ENCODE peak calls at places on chromosomes 16 and 17, in six cellular contexts. Q is brain microvascular endothelial cell, M is heart right ventricle, K is cardiac muscle cell, A is ascending aorta, C is transverse colon. R is an unnamed sample.

GRCh38 chr16:49158029-49158642 is 123.5 kb downstream of the CBLN1 start:
- DNase-seq in A (no peak), K (no peak), M (no peak), Q (no peak), C (peak), R (peak)

GRCh38 chr17:39916918-39917317 is 1.5 kb downstream of the GSDMB start:
- DNase-seq in A (no peak), M (no peak), Q (peak), K (peak), C (no peak), R (peak)

GRCh38 chr17:60622961-60623360 is 23.0 kb downstream of the PPM1D start:
- DNase-seq in K (no peak), Q (no peak), C (no peak), A (no peak), M (no peak), R (no peak)

GRCh38 chr16:5001571-5001970 is 32.2 kb downstream of the NAGPA start:
- DNase-seq in A (no peak), C (no peak), M (no peak), K (no peak), Q (no peak), R (no peak)

GRCh38 chr16:8958344-8958808 is 5.3 kb downstream of the USP7 start:
- DNase-seq in A (no peak), C (peak), M (no peak), K (peak), Q (peak), R (peak)

GRCh38 chr17:28718990-28719433 is 773 bp upstream of the RPL23A start:
- DNase-seq in M (no peak), C (no peak), K (no peak), A (no peak), Q (no peak), R (no peak)

GRCh38 chr17:74960739-74961342 is 11.7 kb downstream of the HID1 start:
- DNase-seq in K (peak), M (no peak), A (no peak), C (peak), Q (peak), R (peak)

GRCh38 chr17:78990349-78991016 is 10.8 kb upstream of the LGALS3BP start:
- DNase-seq in M (peak), C (peak), A (no peak), Q (no peak), K (no peak), R (no peak)

GRCh38 chr17:67221062-67221998 is 23.7 kb downstream of the HELZ start:
- DNase-seq in C (no peak), K (peak), M (no peak), Q (peak), A (no peak), R (peak)

GRCh38 chr17:19935169-19935568 is 42.5 kb downstream of the AKAP10 start:
- DNase-seq in A (no peak), Q (peak), M (no peak), C (no peak), K (no peak), R (no peak)

GRCh38 chr17:3635474-3636153 is 436 bp downstream of the SHPK start:
- DNase-seq in A (no peak), M (no peak), K (no peak), Q (no peak), C (peak), R (no peak)

GRCh38 chr17:28937044-28937729 is 14.1 kb downstream of the PHF12 start:
- DNase-seq in Q (no peak), M (no peak), C (no peak), A (no peak), K (peak), R (peak)

GRCh38 chr17:48444531-48445247 is 14.7 kb upstream of the SKAP1 start:
- DNase-seq in A (no peak), C (no peak), M (no peak), K (no peak), Q (no peak), R (no peak)

GRCh38 chr17:76121932-76122383 is 18.4 kb upstream of the EXOC7 start:
- DNase-seq in K (peak), A (no peak), C (no peak), Q (no peak), M (peak), R (no peak)

GRCh38 chr17:72984145-72984924 is 108.2 kb downstream of the SLC39A11 start:
- DNase-seq in M (no peak), Q (peak), K (peak), A (no peak), C (no peak), R (peak)

GRCh38 chr16:85571563-85571812 is 41.6 kb upstream of the GSE1 start:
- DNase-seq in Q (no peak), M (no peak), K (no peak), A (no peak), C (no peak), R (no peak)

GRCh38 chr16:85573045-85573695 is 40.0 kb upstream of the GSE1 start:
- DNase-seq in C (no peak), Q (no peak), M (no peak), K (no peak), A (no peak), R (no peak)

GRCh38 chr16:85570735-85571562 is 42.2 kb upstream of the GSE1 start:
- DNase-seq in K (no peak), Q (no peak), A (no peak), C (peak), M (peak), R (no peak)

GRCh38 chr16:85570213-85570734 is 42.8 kb upstream of the GSE1 start:
- DNase-seq in M (no peak), Q (no peak), C (no peak), A (no peak), K (no peak), R (no peak)

DNA sequence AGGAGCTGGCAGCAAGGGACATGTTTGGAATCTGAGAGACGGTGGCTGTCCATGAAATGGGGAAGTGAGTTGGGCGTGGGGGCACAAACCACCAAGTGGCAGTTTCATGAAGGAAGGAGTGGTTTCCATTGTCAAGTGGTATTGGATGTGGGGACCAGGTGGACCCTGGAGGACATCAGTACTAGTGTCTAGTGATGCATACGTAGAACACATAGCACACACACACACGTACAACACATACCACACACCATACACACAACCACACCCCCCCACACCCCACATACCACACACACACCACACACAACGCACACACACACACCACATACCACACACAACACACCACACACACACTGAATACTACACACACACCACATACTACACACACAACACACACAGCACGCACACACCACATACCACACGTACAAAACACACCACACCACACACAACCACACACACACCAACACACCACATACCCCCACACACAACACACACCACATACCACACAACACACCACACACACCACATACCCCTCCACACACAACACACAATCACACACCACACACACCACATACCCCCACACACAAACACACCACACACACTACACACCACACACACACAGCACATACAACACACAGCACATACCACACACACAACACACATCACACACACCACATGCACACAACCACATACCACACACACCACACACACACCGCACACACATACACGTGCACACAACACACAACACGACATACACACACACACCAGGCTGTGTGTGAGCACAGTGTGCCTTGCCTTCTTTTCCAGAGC is 41.1 kb upstream of the GSE1 start:
- DNase-seq in C (peak), M (no peak), A (no peak), Q (no peak), K (no peak), R (no peak)
- H3K4me3 ChIP-seq in C (no peak), M (no peak), A (no peak), Q (no peak), K (no peak), R (no peak)

GRCh38 chr16:89050868-89051311 is 42.8 kb upstream of the ACSF3 start:
- DNase-seq in C (no peak), M (peak), A (no peak), K (no peak), Q (no peak), R (no peak)

GRCh38 chr16:89052824-89053724 is 40.6 kb upstream of the ACSF3 start:
- DNase-seq in M (peak), A (no peak), C (peak), Q (no peak), K (no peak), R (peak)

GRCh38 chr16:89053725-89054029 is 40.0 kb upstream of the ACSF3 start:
- DNase-seq in M (no peak), C (no peak), A (no peak), K (no peak), Q (no peak), R (no peak)

GRCh38 chr16:89051521-89052166 is 42.0 kb upstream of the ACSF3 start:
- DNase-seq in A (no peak), K (no peak), C (no peak), M (peak), Q (no peak), R (no peak)

DNA sequence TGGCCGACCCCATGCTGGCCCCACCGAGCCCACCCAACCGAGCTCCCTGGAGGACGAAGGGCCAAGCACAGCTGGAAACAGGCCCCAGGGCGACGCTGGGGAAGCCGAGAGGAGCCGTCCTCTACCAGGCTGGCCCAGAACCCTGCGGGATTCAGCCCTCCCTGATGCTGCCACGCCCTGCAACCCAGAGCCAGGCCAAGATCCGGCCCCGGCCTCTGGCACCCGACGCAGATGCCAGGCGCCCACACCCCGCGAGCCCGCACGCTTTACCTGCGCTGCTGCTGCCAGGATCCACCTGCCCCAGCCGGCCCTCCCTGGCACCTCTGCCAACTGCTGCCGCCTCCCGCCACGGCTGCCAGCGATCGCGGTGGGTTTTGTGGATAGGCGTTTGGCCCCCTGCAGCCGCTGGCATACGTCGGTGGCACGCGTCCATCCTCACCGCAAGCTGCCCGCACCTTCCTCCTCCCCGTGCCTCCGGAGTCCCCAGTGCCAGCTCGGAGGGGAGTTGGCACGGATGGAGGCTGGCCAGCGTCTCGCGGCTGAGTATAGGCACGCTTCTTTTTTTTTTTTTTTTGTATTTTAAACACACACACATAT is 41.4 kb upstream of the ACSF3 start:
- DNase-seq in M (peak), C (peak), A (no peak), Q (no peak), K (no peak), R (no peak)
- H3K4me3 ChIP-seq in M (no peak), C (peak), A (no peak), Q (no peak), K (no peak), R (no peak)

DNA sequence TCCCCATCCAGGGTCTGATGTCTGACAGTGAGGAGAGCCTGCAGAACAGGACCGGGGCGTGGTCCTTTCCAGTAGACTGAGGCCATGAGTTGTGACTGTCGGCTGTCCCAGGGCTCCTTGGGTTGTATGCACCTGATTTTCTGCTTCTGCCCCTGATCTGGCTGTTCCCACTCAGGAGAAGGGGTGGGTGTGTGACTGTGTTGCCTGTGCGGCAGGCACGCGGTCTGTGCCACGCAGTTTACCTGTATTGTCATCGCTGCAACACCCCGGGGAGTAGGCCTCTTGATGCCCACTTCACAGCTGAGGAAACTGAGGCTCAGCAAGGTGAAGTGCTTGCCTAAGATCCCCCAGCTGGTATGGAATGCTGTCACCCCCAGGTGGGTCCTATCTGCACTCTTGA is 1.4 kb downstream of the CRISPLD2 start:
- DNase-seq in C (no peak), Q (no peak), M (no peak), A (no peak), K (no peak), R (no peak)
- H3K4me3 ChIP-seq in C (peak), Q (peak), M (peak), A (peak), K (no peak), R (peak)

GRCh38 chr17:45317113-45317820 is 447 bp upstream of the MAP3K14 start:
- DNase-seq in C (peak), A (peak), K (peak), Q (peak), M (peak), R (peak)
- H3K4me3 ChIP-seq in C (peak), A (peak), K (peak), Q (peak), M (peak), R (peak)

GRCh38 chr17:37834168-37834567 is 89.3 kb upstream of the HNF1B start:
- DNase-seq in M (no peak), A (no peak), K (no peak), Q (no peak), C (no peak), R (no peak)

GRCh38 chr17:37831492-37831891 is 86.6 kb upstream of the HNF1B start:
- DNase-seq in C (no peak), Q (no peak), A (no peak), K (no peak), M (no peak), R (no peak)

GRCh38 chr17:37830151-37830993 is 85.5 kb upstream of the HNF1B start:
- DNase-seq in M (no peak), Q (no peak), A (no peak), C (no peak), K (no peak), R (no peak)

GRCh38 chr17:37836593-37836992 is 87.6 kb upstream of the TBC1D3K start:
- DNase-seq in C (no peak), M (no peak), Q (no peak), A (no peak), K (no peak), R (no peak)

GRCh38 chr17:37833237-37833859 is 88.5 kb upstream of the HNF1B start:
- DNase-seq in K (no peak), Q (no peak), M (no peak), C (peak), A (no peak), R (no peak)
- H3K4me3 ChIP-seq in K (no peak), Q (no peak), M (no peak), C (no peak), A (no peak), R (no peak)

DNA sequence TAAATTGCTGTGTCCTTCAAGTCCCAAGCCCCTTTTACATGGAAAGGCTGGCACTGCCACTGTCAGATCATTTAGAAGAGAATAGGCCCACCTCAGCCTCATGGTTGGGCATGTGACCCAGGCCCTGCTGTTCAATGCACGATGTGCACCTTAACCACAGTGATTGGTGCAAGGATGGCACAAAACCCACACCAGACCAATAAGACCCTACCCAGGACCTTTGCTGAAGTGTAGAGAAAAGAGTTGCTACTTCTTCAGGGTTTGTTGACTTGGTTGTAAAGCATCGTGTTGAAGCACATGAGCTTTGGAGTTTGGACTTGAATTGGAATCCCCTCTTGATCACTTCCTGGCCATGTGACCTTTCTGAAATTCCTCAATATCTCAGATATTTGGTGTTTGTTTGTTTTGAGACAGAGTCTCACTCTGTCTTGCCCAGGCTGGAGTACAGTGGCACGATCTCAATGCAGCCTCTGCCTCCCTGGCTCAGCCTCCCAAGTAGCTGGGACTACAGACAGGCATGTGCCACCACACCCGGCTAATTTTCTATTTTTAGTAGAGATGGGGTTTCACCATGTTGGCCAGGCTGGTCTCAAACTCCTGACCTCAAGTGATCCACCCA is 24.8 kb downstream of the DNAJA2 start:
- DNase-seq in A (no peak), K (no peak), C (no peak), M (no peak), Q (no peak), R (no peak)
- H3K4me3 ChIP-seq in A (no peak), K (no peak), C (no peak), M (no peak), Q (no peak), R (no peak)